ENCODE peak calls at places on chromosomes 12 and 14, in six cellular contexts. N, G, S, R, U and K are unnamed samples.

GRCh38 chr12:45257185-45257585 is 41.3 kb downstream of the ANO6 start:
- DNase-seq in N (no peak), S (no peak), R (no peak), G (peak), U (no peak), K (peak)

GRCh38 chr12:56307221-56307965 is 7.3 kb upstream of the CS start:
- DNase-seq in N (no peak), S (no peak), U (no peak), R (no peak), G (no peak), K (no peak)

GRCh38 chr14:71121711-71122110 is 214.5 kb downstream of the PCNX1 start:
- DNase-seq in R (no peak), S (no peak), N (no peak), G (no peak), U (no peak), K (no peak)

GRCh38 chr12:77584860-77585259 is 245.8 kb upstream of the NAV3 start:
- DNase-seq in R (no peak), S (no peak), G (no peak), N (no peak), U (no peak), K (no peak)

GRCh38 chr14:104422301-104423223 is 157.0 kb upstream of the C14orf180 start:
- DNase-seq in U (no peak), N (no peak), S (peak), G (peak), R (peak), K (no peak)

GRCh38 chr12:53062977-53063707 is 13.3 kb downstream of the TNS2 start:
- DNase-seq in U (no peak), G (no peak), N (no peak), R (no peak), S (no peak), K (no peak)

GRCh38 chr12:40693503-40693863 is 1.2 kb downstream of the CNTN1 start:
- DNase-seq in G (no peak), N (no peak), U (no peak), S (no peak), R (peak), K (no peak)

GRCh38 chr14:26290007-26290530 is 307.8 kb downstream of the NOVA1 start:
- DNase-seq in U (peak), R (no peak), G (no peak), S (no peak), N (peak), K (no peak)

GRCh38 chr12:28459481-28459880 is 269.2 kb downstream of the CCDC91 start:
- DNase-seq in S (no peak), G (no peak), U (no peak), R (no peak), N (no peak), K (no peak)

GRCh38 chr14:22883191-22883976 is at the start of gene REM2:
- DNase-seq in G (no peak), S (no peak), U (no peak), R (peak), N (no peak), K (no peak)

GRCh38 chr14:101476931-101477553 is 84.3 kb upstream of the DIO3 start:
- DNase-seq in G (no peak), N (no peak), R (peak), S (peak), U (no peak), K (no peak)

GRCh38 chr12:117850048-117850447 is 118.7 kb downstream of the KSR2 start:
- DNase-seq in U (no peak), G (peak), R (peak), S (no peak), N (peak), K (no peak)

GRCh38 chr12:69097619-69098368 is 141.6 kb upstream of the CPSF6 start:
- DNase-seq in S (no peak), R (peak), U (peak), N (peak), G (no peak), K (no peak)

GRCh38 chr14:80100681-80101080 is 110.6 kb downstream of the DIO2 start:
- DNase-seq in G (no peak), S (no peak), R (no peak), N (no peak), U (no peak), K (no peak)

DNA sequence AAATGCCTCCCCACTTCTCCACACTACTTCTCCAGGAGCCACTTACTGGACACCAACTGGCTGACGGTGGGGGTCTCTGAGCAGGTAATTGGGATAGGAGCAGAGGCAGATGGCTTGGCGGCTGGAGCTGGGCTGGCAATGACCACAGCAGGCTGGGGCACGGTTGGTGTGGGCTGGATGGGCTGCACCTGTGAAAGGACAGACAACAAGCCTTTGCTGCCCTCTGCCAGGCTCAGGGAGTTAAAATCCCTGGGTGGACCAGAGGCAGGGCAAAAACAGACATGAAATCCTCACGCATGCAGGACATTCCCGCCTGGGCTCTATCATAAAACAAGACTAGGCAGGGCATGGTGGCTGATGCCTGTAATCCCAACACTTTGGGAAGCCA is 19.3 kb upstream of the TFCP2 start:
- DNase-seq in N (no peak), G (no peak), U (no peak), R (no peak), S (no peak), K (no peak)
- TF ChIP-seq CTCF in N (no peak), G (no peak), U (no peak), R (no peak), S (no peak), K (no peak)

DNA sequence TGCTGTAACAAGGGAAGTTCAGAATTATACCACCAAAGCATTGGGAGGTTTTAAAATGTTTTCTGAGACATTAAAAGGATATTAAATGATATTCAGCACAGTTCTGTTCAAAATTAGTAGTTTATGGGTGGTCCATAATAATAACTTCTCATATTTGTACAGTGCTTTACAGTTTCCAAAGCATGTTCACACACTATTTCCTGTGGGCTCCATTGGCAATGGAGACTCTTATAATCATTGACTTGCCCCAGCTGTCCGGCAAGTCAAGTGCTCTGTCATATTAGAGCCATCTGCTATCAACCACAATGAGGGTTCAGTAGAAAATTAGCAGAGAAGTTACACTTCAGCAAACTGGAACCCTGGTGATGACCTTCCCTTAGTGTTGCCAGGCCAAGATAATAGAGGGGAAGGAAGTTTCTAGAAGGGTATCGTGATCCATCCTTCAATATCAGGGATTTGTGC is 526.6 kb upstream of the CCDC196 start:
- DNase-seq in N (no peak), R (no peak), G (no peak), S (no peak), U (no peak), K (no peak)
- TF ChIP-seq CTCF in N (no peak), R (no peak), G (no peak), S (no peak), U (no peak), K (no peak)

GRCh38 chr14:36863271-36863670 is 201.6 kb downstream of the PAX9 start:
- DNase-seq in R (no peak), G (no peak), N (no peak), U (no peak), S (no peak), K (no peak)
- TF ChIP-seq CTCF in R (peak), G (no peak), N (peak), U (peak), S (no peak), K (peak)

GRCh38 chr12:99806304-99806703 is 158.8 kb downstream of the GARIN6 start:
- DNase-seq in G (no peak), N (no peak), U (no peak), S (no peak), R (no peak), K (no peak)

GRCh38 chr12:99809921-99810320 is 162.4 kb downstream of the GARIN6 start:
- DNase-seq in U (no peak), S (no peak), N (no peak), R (no peak), G (no peak), K (no peak)

DNA sequence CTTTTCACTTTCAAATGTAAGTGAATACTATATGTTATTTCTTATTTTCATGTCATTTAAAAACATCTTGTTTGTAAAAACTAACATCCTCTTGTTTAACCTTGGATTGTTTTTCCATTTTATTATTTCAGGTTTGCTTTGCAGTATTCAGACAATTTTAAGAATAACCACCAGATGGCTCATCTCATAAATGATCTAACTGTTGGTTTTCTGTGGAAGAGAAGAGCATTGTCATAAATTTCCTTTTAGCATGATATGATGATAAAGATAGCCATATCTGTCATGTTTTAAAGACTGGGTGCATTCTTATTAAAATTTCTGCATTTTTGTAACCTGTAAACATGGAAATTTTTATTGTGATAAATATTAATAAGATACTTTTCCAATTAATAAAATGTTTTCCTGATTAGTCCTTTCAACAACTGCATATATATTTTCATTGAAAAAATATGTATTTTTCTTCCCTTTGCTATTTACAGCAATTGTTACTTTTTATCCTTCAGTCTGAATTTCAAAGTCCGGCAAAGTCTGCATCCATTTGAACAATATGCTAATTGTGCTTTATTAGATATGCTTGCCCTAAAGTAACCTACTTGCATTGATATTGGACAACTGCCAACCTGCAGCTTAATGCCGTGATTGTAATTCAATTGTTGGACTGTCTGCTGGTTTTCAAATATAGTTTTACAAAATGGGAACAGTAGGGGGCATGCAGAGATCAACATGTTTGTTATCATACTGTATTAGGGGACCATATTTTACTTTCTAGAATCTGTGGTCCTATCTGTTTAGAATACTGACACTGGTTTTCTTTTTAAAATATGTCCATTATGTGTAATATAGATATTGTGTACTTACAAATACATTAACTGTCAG is 163.4 kb downstream of the GARIN6 start:
- DNase-seq in G (no peak), N (peak), R (no peak), S (no peak), U (no peak), K (no peak)
- TF ChIP-seq CTCF in G (peak), N (peak), R (no peak), S (no peak), U (peak), K (peak)